ENCODE peak calls at places on chromosomes 5 and 9, in ten cellular contexts. V, B, Q, D, Z, S, K, T, W and M are unnamed samples.
A peak's percentile ranks its signal among the peaks of the same experiment; 100 is the strongest.

GRCh38 chr9:93090091-93090655 is 5.8 kb upstream of the CARD19 start:
- DNase-seq in S (no peak), B (no peak), Q (no peak), K (no peak), W (no peak), V (no peak), T (no peak), D (no peak), Z (no peak), M (no peak)

GRCh38 chr5:154249786-154250185 is 59.3 kb downstream of the GALNT10 start:
- DNase-seq in D (no peak), T (no peak), V (no peak), Z (no peak), W (no peak), Q (no peak), K (no peak), S (no peak), B (no peak), M (no peak)

GRCh38 chr5:181059297-181060230 is 19.5 kb downstream of the BTNL9 start:
- DNase-seq in S (no peak), Q (no peak), D (no peak), B (no peak), W (no peak), V (no peak), K (no peak), Z (no peak), T (no peak), M (no peak)

GRCh38 chr5:77906806-77907205 is 130.7 kb upstream of the TBCA start:
- DNase-seq in Q (no peak), D (no peak), K (no peak), W (peak; percentile 50), V (no peak), T (no peak), B (peak; percentile 42), S (no peak), Z (no peak), M (no peak)

GRCh38 chr9:93108301-93109041 is 12.5 kb downstream of the CARD19 start:
- DNase-seq in S (no peak), D (no peak), Q (no peak), W (no peak), K (no peak), V (no peak), Z (no peak), B (no peak), T (no peak), M (no peak)

GRCh38 chr9:1738511-1739100 is 276.5 kb upstream of the SMARCA2 start:
- DNase-seq in D (no peak), B (no peak), Z (no peak), S (no peak), W (no peak), Q (no peak), V (no peak), T (no peak), K (no peak), M (no peak)

GRCh38 chr5:103034662-103035392 is 85.1 kb downstream of the GIN1 start:
- DNase-seq in Q (no peak), V (no peak), S (no peak), T (no peak), W (no peak), Z (no peak), K (no peak), B (no peak), D (no peak), M (no peak)

GRCh38 chr5:37859805-37860204 is 20.0 kb upstream of the GDNF start:
- DNase-seq in Q (no peak), T (no peak), K (no peak), Z (no peak), S (no peak), W (no peak), B (no peak), D (no peak), V (no peak), M (no peak)

GRCh38 chr5:159163027-159163699 is 46.2 kb downstream of the RNF145 start:
- DNase-seq in V (no peak), D (no peak), Z (no peak), Q (no peak), K (no peak), S (no peak), T (peak; percentile 74), W (peak; percentile 85), B (peak; percentile 86), M (no peak)

GRCh38 chr5:179886190-179886589 is 21.5 kb downstream of the TBC1D9B start:
- DNase-seq in K (no peak), Q (no peak), B (no peak), D (no peak), W (no peak), S (no peak), T (no peak), Z (no peak), V (no peak), M (no peak)

GRCh38 chr5:72276219-72276752 is 43.8 kb downstream of the MRPS27 start:
- DNase-seq in D (no peak), Q (no peak), K (no peak), T (no peak), W (no peak), S (no peak), B (no peak), V (no peak), Z (no peak), M (no peak)

GRCh38 chr9:95719354-95719753 is 156.1 kb upstream of the ERCC6L2 start:
- DNase-seq in D (no peak), K (no peak), Z (no peak), B (no peak), T (no peak), W (no peak), Q (no peak), V (no peak), S (no peak), M (no peak)

GRCh38 chr5:181236471-181236870 is 7.2 kb downstream of the RACK1 start:
- DNase-seq in Z (no peak), S (no peak), Q (no peak), K (no peak), B (no peak), T (no peak), W (no peak), V (no peak), D (no peak), M (no peak)

GRCh38 chr5:53480474-53481353 is at the start of gene FST:
- DNase-seq in B (no peak), V (peak; percentile 45), Q (no peak), D (no peak), S (no peak), K (no peak), Z (no peak), T (peak; percentile 45), W (peak; percentile 42), M (no peak)

GRCh38 chr5:140256726-140257125 is 46.2 kb downstream of the PFDN1 start:
- DNase-seq in T (no peak), Z (no peak), Q (no peak), V (no peak), S (no peak), D (no peak), W (no peak), K (no peak), B (no peak), M (no peak)

GRCh38 chr9:100554935-100555401 is 22.9 kb upstream of the CAVIN4 start:
- DNase-seq in D (no peak), K (no peak), Q (no peak), S (no peak), V (no peak), Z (no peak), T (peak; percentile 11), B (no peak), W (peak; percentile 62), M (no peak)

GRCh38 chr5:95907740-95908706 is 53.6 kb downstream of the ELL2 start:
- DNase-seq in D (no peak), Q (no peak), T (peak; percentile 44), Z (no peak), V (no peak), W (no peak), B (no peak), K (no peak), S (no peak), M (no peak)

GRCh38 chr9:109315889-109316640 is 4.8 kb downstream of the EPB41L4B start:
- DNase-seq in Z (peak; percentile 90), S (no peak), B (no peak), K (peak; percentile 93), W (no peak), T (no peak), Q (no peak), V (no peak), D (peak; percentile 96), M (peak; percentile 98)

GRCh38 chr5:1666812-1667588 is 132.6 kb downstream of the MRPL36 start:
- DNase-seq in Z (peak; percentile 79), S (peak; percentile 64), W (no peak), V (peak; percentile 95), K (no peak), B (no peak), T (no peak), Q (no peak), D (peak; percentile 33), M (peak; percentile 10)

GRCh38 chr5:149853019-149853648 is 91.5 kb downstream of the PDE6A start:
- DNase-seq in Q (no peak), W (peak; percentile 92), D (peak; percentile 41), K (peak; percentile 50), T (peak; percentile 72), V (peak; percentile 82), B (no peak), Z (peak; percentile 68), S (peak; percentile 40), M (peak; percentile 43)

GRCh38 chr5:89241186-89241585 is 358.2 kb upstream of the MEF2C start:
- DNase-seq in Q (no peak), T (no peak), V (no peak), S (no peak), Z (no peak), W (peak; percentile 38), B (no peak), D (no peak), K (no peak), M (no peak)